ENCODE peak calls at places on chromosomes 6 and 20, in six cellular contexts. K is SK-N-SH, G is K562, Y is GM12878, S is HepG2, H is H1. B is an unnamed sample.

GRCh38 chr6:36784379-36784636 is 54.9 kb downstream of the CPNE5 start:
- DNase-seq in H (no peak), S (no peak), Y (no peak), K (no peak), G (no peak), B (no peak)

GRCh38 chr20:48656661-48657211 is 171.1 kb downstream of the PREX1 start:
- DNase-seq in S (peak), H (no peak), G (peak), Y (no peak), K (peak), B (no peak)

GRCh38 chr6:36957773-36958271 is 3.3 kb downstream of the PI16 start:
- DNase-seq in H (no peak), Y (no peak), S (no peak), K (no peak), G (no peak), B (no peak)

GRCh38 chr6:146287691-146288369 is 255.8 kb upstream of the RAB32 start:
- DNase-seq in K (no peak), Y (no peak), H (no peak), S (no peak), G (no peak), B (no peak)

GRCh38 chr6:43061861-43062260 is 2.4 kb downstream of the KLC4 start:
- DNase-seq in Y (no peak), K (no peak), H (no peak), S (no peak), G (no peak), B (no peak)

GRCh38 chr20:14921546-14921945 is 584.1 kb upstream of the FLRT3 start:
- DNase-seq in S (no peak), K (no peak), Y (no peak), G (no peak), H (no peak), B (no peak)

GRCh38 chr6:85498596-85499258 is 48.8 kb downstream of the NT5E start:
- DNase-seq in H (no peak), G (no peak), S (peak), Y (no peak), K (no peak), B (no peak)

GRCh38 chr6:43687079-43687436 is 533 bp downstream of the MRPS18A start:
- DNase-seq in G (no peak), Y (no peak), S (no peak), K (no peak), H (no peak), B (no peak)

GRCh38 chr20:23106271-23106851 is 20.2 kb upstream of the CD93 start:
- DNase-seq in G (peak), S (no peak), Y (no peak), H (no peak), K (no peak), B (peak)

GRCh38 chr6:112899541-112899940 is 552.4 kb downstream of the RFPL4B start:
- DNase-seq in Y (no peak), H (no peak), K (no peak), S (no peak), G (no peak), B (no peak)

GRCh38 chr20:17661121-17661744 is 20.8 kb downstream of the RRBP1 start:
- DNase-seq in H (no peak), K (no peak), S (peak), Y (no peak), G (no peak), B (no peak)

GRCh38 chr20:17658648-17658993 is 23.4 kb downstream of the RRBP1 start:
- DNase-seq in Y (no peak), H (no peak), K (no peak), S (no peak), G (no peak), B (no peak)

GRCh38 chr20:17660667-17661066 is 21.4 kb downstream of the RRBP1 start:
- DNase-seq in H (no peak), S (no peak), G (no peak), K (no peak), Y (no peak), B (no peak)

GRCh38 chr20:17657898-17658647 is 24.0 kb downstream of the RRBP1 start:
- DNase-seq in Y (no peak), H (no peak), G (no peak), K (peak), S (no peak), B (no peak)

DNA sequence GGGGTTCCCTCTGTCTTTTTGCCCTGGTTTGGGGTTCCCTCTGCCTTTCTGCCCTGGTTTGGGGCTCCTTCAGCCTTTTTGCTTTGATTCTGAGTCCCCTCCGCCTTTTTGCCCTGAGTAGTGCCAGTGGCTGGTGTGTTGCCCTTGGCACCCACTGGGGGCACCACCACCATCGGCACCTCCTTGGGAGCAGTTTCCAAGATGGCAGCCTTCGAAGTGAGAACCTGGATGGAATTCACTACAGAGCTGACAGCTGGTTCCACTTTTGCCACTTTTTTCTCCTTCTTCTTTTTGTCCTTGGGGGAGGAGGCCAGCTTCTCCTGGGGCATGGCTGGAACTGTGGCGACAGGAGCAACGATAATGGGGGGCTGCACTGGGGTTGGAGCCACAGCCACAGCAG is 22.2 kb downstream of the RRBP1 start:
- DNase-seq in Y (no peak), K (no peak), H (no peak), S (no peak), G (no peak), B (no peak)
- TF ChIP-seq GABPA in Y (no peak), K (no peak), H (no peak), S (no peak), G (no peak), B (no peak)

GRCh38 chr20:44448753-44449546 is 26.7 kb upstream of the TTPAL start:
- DNase-seq in G (peak), K (peak), S (peak), H (peak), Y (peak), B (no peak)
- TF ChIP-seq CTCF in G (peak), K (peak), S (peak), H (peak), Y (peak), B (no peak)

GRCh38 chr6:89829591-89830384 is at the start of gene CASP8AP2:
- DNase-seq in Y (peak), K (peak), S (peak), G (peak), H (peak), B (peak)

GRCh38 chr6:89826029-89826528 is 3.6 kb upstream of the CASP8AP2 start:
- DNase-seq in Y (no peak), G (no peak), K (no peak), H (no peak), S (no peak), B (no peak)

GRCh38 chr6:89830385-89830809 is 717 bp downstream of the CASP8AP2 start:
- DNase-seq in G (no peak), K (peak), H (no peak), Y (no peak), S (no peak), B (no peak)

DNA sequence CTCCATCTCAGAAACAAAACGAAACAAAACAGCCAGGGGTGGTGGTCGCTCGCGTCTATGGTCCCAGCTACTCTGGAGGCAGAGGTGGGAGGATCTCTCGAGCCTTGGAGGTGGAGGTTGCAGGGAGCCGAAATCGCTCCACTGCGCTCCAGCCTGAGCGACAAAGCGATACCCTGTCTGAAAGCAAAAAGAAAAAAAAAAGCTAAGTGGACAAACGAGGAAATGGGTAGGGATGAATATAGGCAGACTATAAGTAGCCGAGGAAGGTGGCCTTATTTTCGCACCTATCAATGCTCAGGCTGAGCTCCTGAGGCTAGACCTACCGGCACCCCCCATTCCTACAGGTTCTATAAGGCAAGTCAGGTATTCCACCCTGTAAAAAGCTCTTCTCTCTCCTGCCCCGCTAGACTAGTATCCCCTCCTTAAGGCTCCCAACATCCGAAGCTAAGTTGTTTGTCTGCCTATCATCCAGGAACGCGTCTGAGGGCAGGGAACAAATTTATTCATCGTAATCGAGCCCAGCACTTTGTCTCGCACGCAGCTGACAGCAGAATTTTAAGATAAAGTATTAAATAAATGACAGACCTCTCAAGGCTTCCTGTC is 591 bp upstream of the CASP8AP2 start:
- DNase-seq in S (no peak), K (no peak), Y (no peak), G (no peak), H (no peak), B (no peak)
- TF ChIP-seq POLR2AphosphoS5 in S (no peak), K (no peak), Y (no peak), G (no peak), H (no peak), B (no peak)

GRCh38 chr6:49637333-49637698 is 677 bp upstream of the RHAG start:
- DNase-seq in Y (no peak), G (no peak), S (no peak), H (no peak), K (no peak), B (no peak)
- TF ChIP-seq GABPA in Y (no peak), G (no peak), S (no peak), H (no peak), K (no peak), B (no peak)

GRCh38 chr6:154500769-154501171 is 9.7 kb downstream of the CNKSR3 start:
- DNase-seq in K (peak), G (peak), S (peak), H (no peak), Y (no peak), B (no peak)
- TF ChIP-seq CTCF in K (peak), G (peak), S (peak), H (peak), Y (peak), B (no peak)

GRCh38 chr20:24998121-24998520 is 5.6 kb upstream of the APMAP start:
- DNase-seq in Y (no peak), H (no peak), G (no peak), S (no peak), K (no peak), B (no peak)

GRCh38 chr20:25003002-25003401 is 10.5 kb upstream of the APMAP start:
- DNase-seq in S (no peak), Y (no peak), K (no peak), G (no peak), H (no peak), B (no peak)

GRCh38 chr20:24998631-24999445 is 6.3 kb upstream of the APMAP start:
- DNase-seq in G (no peak), H (no peak), Y (no peak), K (no peak), S (no peak), B (no peak)

GRCh38 chr20:24999568-24999967 is 7.0 kb upstream of the APMAP start:
- DNase-seq in Y (no peak), K (no peak), G (no peak), H (no peak), S (no peak), B (no peak)

DNA sequence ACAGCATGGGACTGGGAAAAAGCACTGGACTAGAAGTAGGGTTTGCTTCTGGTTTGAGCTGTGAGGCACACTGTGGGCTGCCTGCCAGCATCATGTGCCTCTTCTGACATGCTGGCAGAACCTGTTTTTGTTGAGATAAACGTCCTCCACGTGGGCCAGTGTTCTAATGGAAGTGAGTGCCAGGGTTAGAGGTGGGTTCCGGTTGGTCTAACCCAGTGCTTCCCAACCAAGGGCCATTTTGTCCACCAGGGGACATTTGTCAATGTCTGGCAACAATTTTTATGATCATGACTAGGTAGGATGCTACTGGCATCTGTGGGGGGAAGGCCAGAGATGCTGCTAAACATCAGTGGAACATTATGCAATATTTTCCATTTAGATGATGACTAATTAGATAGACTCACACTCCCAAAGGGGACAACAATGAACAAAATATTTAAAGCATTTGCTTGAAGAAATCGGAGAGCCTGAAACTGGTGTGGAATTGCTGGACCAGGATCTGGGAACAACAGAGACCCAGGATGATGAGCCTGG is 7.8 kb upstream of the APMAP start:
- DNase-seq in Y (no peak), K (no peak), G (no peak), H (no peak), S (no peak), B (no peak)
- TF ChIP-seq POLR2AphosphoS5 in Y (no peak), K (no peak), G (no peak), H (no peak), S (no peak), B (no peak)

DNA sequence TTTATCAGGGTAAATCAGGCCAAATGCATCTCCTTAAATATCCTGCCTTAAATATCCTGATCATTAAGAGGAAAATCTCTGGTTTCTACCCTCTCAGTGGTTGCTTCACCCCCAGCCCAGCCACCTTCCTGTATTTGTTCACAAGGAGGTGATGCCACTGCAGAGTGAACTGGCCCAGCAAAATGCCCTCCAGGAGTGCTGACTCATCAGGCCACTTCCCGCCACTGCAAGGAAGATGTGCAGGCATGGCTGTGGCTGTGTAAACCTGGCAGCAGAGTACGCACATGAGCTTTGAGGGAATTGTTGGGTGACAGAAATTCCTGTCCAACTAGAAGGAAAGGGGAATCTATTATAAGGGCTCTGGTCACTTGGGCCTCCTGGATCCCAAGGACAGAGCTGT is 13.8 kb downstream of the NQO2 start:
- DNase-seq in K (no peak), Y (no peak), G (peak), S (no peak), H (no peak), B (peak)
- TF ChIP-seq GABPA in K (no peak), Y (no peak), G (no peak), S (no peak), H (no peak), B (no peak)

DNA sequence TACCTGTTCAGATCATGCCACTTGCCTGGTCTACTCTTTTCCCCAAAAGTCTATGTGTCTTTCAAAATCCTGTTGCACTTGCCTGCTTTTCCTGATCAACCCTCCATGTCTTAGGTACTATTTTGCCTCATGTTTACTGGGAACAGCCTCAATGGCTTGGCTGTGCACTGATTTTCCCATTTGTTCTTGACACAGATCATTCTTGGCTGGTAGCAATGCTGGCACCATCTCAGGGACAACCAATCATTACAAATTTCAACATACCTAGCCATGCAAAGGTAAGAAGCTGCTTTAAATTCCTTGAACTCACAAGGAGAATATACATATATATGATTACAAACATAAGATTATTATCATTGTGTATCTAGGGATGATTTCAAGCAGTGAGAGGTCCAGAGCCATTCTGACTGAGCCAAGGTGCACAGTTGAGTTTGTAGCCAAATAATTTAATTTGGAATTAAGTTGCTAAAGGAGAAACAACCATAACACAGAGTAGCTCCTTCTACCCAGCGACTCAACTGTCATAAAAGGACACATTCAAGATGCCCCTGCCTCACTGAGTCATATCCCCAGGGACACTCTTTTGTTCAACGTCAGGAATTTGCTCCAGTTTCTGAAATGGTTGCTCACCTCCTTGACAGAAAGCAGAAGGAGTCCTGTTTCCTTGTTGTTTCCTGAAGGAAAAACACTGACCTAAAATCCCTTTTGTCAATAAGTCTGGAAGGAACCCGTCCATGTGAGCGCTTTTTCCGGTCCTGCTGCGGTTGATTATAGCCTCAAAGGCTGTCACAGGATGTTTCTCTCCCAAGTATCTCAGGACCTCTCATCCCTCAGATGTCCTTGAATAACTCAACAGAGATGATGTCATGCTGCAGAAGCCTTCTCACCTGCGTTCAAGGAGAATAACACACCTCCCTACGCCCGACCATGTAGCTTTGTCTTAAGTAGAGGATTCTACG is 113.8 kb upstream of the PLEKHG1 start:
- DNase-seq in G (no peak), H (no peak), K (no peak), Y (no peak), S (no peak), B (no peak)
- TF ChIP-seq CTCF in G (no peak), H (no peak), K (no peak), Y (no peak), S (no peak), B (no peak)

DNA sequence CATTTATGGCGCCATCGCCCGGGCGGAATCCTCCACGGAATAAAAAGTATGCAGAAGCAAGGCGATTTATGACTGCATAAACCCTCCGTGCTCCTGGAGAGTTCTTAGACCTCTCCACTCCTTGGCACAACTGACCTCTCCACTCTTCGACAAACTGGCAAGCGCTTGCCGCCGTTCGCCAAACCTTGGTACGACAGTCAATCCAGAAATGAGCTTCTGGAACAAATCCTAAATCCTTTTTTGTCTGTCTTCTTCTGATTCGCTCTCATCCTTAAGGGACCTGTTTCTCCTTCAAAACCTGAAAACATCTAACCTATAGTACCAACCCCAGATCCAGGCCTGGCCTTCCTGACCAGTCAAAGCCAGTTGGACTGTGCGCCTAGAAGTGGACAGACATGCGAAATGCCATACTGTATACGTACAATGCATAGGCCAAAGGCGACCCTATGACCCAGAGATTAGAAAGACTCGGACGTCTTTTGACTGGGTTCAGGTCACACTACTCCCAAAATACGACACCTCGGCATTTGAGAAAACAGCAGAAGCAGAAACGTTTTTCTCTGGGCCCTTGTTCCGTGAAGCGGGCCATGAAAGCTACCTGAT is 59.4 kb downstream of the TRIM27 start:
- DNase-seq in K (no peak), H (no peak), Y (no peak), G (no peak), S (no peak), B (no peak)
- TF ChIP-seq POLR2AphosphoS5 in K (no peak), H (no peak), Y (no peak), G (no peak), S (no peak), B (peak)

B was measured in HL-60.